ENCODE peak calls at places on chromosomes 6 and 20, in six cellular contexts. One of them, this sample, is unnamed.

GRCh38 chr6:127051571-127052260 is 66.8 kb upstream of the RSPO3 start:
- DNase-seq in A549: no peak
- DNase-seq in HEK293T: no peak
- DNase-seq in K562: no peak
- DNase-seq in IMR-90: peak; percentile 43
- DNase-seq in GM12878: no peak
- DNase-seq in this sample: no peak

GRCh38 chr6:132496519-132497180 is 16.3 kb downstream of the STX7 start:
- DNase-seq in A549: no peak
- DNase-seq in HEK293T: no peak
- DNase-seq in K562: no peak
- DNase-seq in IMR-90: no peak
- DNase-seq in GM12878: no peak
- DNase-seq in this sample: no peak

GRCh38 chr6:155402656-155403304 is 52.9 kb downstream of the NOX3 start:
- DNase-seq in A549: no peak
- DNase-seq in HEK293T: no peak
- DNase-seq in K562: no peak
- DNase-seq in IMR-90: no peak
- DNase-seq in GM12878: no peak
- DNase-seq in this sample: peak; percentile 86

GRCh38 chr20:48275325-48275724 is 490.0 kb upstream of the SULF2 start:
- DNase-seq in A549: no peak
- DNase-seq in HEK293T: no peak
- DNase-seq in K562: no peak
- DNase-seq in IMR-90: no peak
- DNase-seq in GM12878: no peak
- DNase-seq in this sample: no peak

GRCh38 chr6:154258064-154258757 is 98.4 kb downstream of the IPCEF1 start:
- DNase-seq in A549: no peak
- DNase-seq in HEK293T: no peak
- DNase-seq in K562: no peak
- DNase-seq in IMR-90: no peak
- DNase-seq in GM12878: no peak
- DNase-seq in this sample: no peak

GRCh38 chr20:2771631-2772080 is 28.8 kb downstream of the CPXM1 start:
- DNase-seq in A549: no peak
- DNase-seq in HEK293T: no peak
- DNase-seq in K562: no peak
- DNase-seq in IMR-90: peak; percentile 18
- DNase-seq in GM12878: no peak
- DNase-seq in this sample: peak; percentile 26

GRCh38 chr6:31770860-31771259 is 6.3 kb downstream of the VWA7 start:
- DNase-seq in A549: no peak
- DNase-seq in HEK293T: no peak
- DNase-seq in K562: no peak
- DNase-seq in IMR-90: no peak
- DNase-seq in GM12878: no peak
- DNase-seq in this sample: no peak

GRCh38 chr6:41780623-41781301 is at the start of gene PRICKLE4:
- DNase-seq in A549: peak; percentile 42
- DNase-seq in HEK293T: no peak
- DNase-seq in K562: peak; percentile 81
- DNase-seq in IMR-90: no peak
- DNase-seq in GM12878: no peak
- DNase-seq in this sample: no peak

GRCh38 chr6:94349227-94349626 is 929.9 kb upstream of the EPHA7 start:
- DNase-seq in A549: no peak
- DNase-seq in HEK293T: peak; percentile 15
- DNase-seq in K562: no peak
- DNase-seq in IMR-90: no peak
- DNase-seq in GM12878: no peak
- DNase-seq in this sample: no peak

GRCh38 chr20:63934271-63935068 is 21.7 kb downstream of the UCKL1 start:
- DNase-seq in A549: no peak
- DNase-seq in HEK293T: peak; percentile 56
- DNase-seq in K562: peak; percentile 36
- DNase-seq in IMR-90: no peak
- DNase-seq in GM12878: no peak
- DNase-seq in this sample: no peak

GRCh38 chr6:73521351-73522254 is 771 bp upstream of the EEF1A1 start:
- DNase-seq in A549: peak; percentile 47
- DNase-seq in HEK293T: peak; percentile 61
- DNase-seq in K562: peak; percentile 62
- DNase-seq in IMR-90: peak; percentile 91
- DNase-seq in GM12878: no peak
- DNase-seq in this sample: peak; percentile 69

GRCh38 chr6:132661906-132662305 is 2.9 kb upstream of the TAAR1 start:
- DNase-seq in A549: no peak
- DNase-seq in HEK293T: no peak
- DNase-seq in K562: no peak
- DNase-seq in IMR-90: no peak
- DNase-seq in GM12878: no peak
- DNase-seq in this sample: no peak

GRCh38 chr6:34601706-34602105 is 45.6 kb upstream of the SPDEF start:
- DNase-seq in A549: no peak
- DNase-seq in HEK293T: no peak
- DNase-seq in K562: no peak
- DNase-seq in IMR-90: no peak
- DNase-seq in GM12878: no peak
- DNase-seq in this sample: no peak

GRCh38 chr20:14304466-14304865 is 32.9 kb downstream of the FLRT3 start:
- DNase-seq in A549: no peak
- DNase-seq in HEK293T: no peak
- DNase-seq in K562: no peak
- DNase-seq in IMR-90: no peak
- DNase-seq in GM12878: no peak
- DNase-seq in this sample: no peak

GRCh38 chr6:90493332-90493731 is 93.5 kb downstream of the MAP3K7 start:
- DNase-seq in A549: no peak
- DNase-seq in HEK293T: no peak
- DNase-seq in K562: no peak
- DNase-seq in IMR-90: peak; percentile 54
- DNase-seq in GM12878: no peak
- DNase-seq in this sample: no peak

GRCh38 chr6:93418448-93419303 is 683 bp downstream of the EPHA7 start:
- DNase-seq in A549: peak; percentile 1
- DNase-seq in HEK293T: peak; percentile 33
- DNase-seq in K562: no peak
- DNase-seq in IMR-90: no peak
- DNase-seq in GM12878: no peak
- DNase-seq in this sample: no peak

GRCh38 chr6:80132942-80133517 is 26.6 kb downstream of the BCKDHB start:
- DNase-seq in A549: peak; percentile 3
- DNase-seq in HEK293T: peak; percentile 60
- DNase-seq in K562: peak; percentile 51
- DNase-seq in IMR-90: peak; percentile 72
- DNase-seq in GM12878: no peak
- DNase-seq in this sample: peak; percentile 27

GRCh38 chr20:54019585-54019984 is 50.8 kb downstream of the BCAS1 start:
- DNase-seq in A549: no peak
- DNase-seq in HEK293T: no peak
- DNase-seq in K562: no peak
- DNase-seq in IMR-90: no peak
- DNase-seq in GM12878: no peak
- DNase-seq in this sample: no peak
- TF ChIP-seq BHLHE40 in A549: no peak
- TF ChIP-seq BHLHE40 in HEK293T: no peak
- TF ChIP-seq BHLHE40 in K562: no peak
- TF ChIP-seq BHLHE40 in IMR-90: no peak
- TF ChIP-seq BHLHE40 in GM12878: no peak
- TF ChIP-seq BHLHE40 in this sample: no peak

DNA sequence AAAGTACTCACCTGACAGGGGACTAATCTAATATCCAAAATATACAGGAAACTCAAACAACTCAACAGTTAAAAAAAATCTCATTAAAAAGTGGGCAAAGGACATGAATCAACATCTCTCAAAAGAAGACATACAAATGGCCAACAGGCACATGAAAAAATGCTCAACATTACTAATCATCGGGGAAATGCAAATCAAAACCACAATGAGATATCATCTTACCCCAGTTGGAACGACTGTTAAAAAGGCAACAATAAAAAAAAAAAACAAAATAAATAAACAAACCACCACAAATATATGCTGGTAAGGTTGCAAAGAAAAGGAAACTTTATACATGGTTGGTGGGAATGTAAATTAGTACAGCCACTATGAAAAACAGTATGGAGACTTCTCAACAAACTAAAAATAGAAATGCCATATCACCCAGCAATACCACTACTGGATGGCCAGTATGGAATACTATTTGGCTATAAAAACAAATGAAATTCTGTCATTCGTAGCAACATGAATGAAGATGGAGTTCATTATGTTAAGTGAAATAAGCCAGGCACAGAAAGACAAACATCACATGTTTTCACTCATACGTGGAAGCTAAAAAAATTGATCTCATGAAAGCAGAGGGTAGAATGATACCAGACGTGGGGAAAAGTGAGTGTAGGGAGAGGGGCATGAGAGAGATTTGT is 6.6 kb downstream of the SIRPB2 start:
- DNase-seq in A549: no peak
- DNase-seq in HEK293T: no peak
- DNase-seq in K562: no peak
- DNase-seq in IMR-90: no peak
- DNase-seq in GM12878: no peak
- DNase-seq in this sample: no peak
- TF ChIP-seq BHLHE40 in A549: no peak
- TF ChIP-seq BHLHE40 in HEK293T: no peak
- TF ChIP-seq BHLHE40 in K562: no peak
- TF ChIP-seq BHLHE40 in IMR-90: no peak
- TF ChIP-seq BHLHE40 in GM12878: no peak
- TF ChIP-seq BHLHE40 in this sample: no peak

GRCh38 chr20:34558320-34559202 is at the start of gene MAP1LC3A:
- DNase-seq in A549: peak; percentile 91
- DNase-seq in HEK293T: no peak
- DNase-seq in K562: peak; percentile 68
- DNase-seq in IMR-90: peak; percentile 95
- DNase-seq in GM12878: no peak
- DNase-seq in this sample: no peak
- TF ChIP-seq BHLHE40 in A549: no peak
- TF ChIP-seq BHLHE40 in HEK293T: no peak
- TF ChIP-seq BHLHE40 in K562: no peak
- TF ChIP-seq BHLHE40 in IMR-90: no peak
- TF ChIP-seq BHLHE40 in GM12878: no peak
- TF ChIP-seq BHLHE40 in this sample: no peak

DNA sequence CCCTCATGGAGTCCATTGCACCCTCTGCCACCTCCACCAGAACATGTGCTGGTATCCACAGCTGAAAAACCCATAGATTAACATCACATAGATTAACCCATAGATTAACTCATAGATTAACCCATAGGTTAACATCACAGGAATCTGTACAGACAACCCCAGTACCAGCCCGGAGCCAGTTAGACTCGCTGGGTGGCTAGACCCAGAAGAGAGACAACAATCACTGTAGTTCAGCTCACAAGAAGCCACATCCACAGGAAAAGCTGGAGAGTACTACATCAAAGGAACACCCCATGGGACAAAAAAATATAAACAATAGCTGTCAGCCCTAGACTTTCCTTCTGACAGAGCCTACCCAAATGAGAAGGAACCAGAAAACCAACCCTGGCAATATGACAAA is 25.1 kb downstream of the SERPINB9 start:
- DNase-seq in A549: no peak
- DNase-seq in HEK293T: no peak
- DNase-seq in K562: no peak
- DNase-seq in IMR-90: no peak
- DNase-seq in GM12878: no peak
- DNase-seq in this sample: no peak
- TF ChIP-seq BHLHE40 in A549: no peak
- TF ChIP-seq BHLHE40 in HEK293T: no peak
- TF ChIP-seq BHLHE40 in K562: no peak
- TF ChIP-seq BHLHE40 in IMR-90: no peak
- TF ChIP-seq BHLHE40 in GM12878: no peak
- TF ChIP-seq BHLHE40 in this sample: no peak

GRCh38 chr20:10864076-10864672 is 190.4 kb upstream of the JAG1 start:
- DNase-seq in A549: no peak
- DNase-seq in HEK293T: no peak
- DNase-seq in K562: no peak
- DNase-seq in IMR-90: no peak
- DNase-seq in GM12878: no peak
- DNase-seq in this sample: no peak

GRCh38 chr20:10861619-10862018 is 187.8 kb upstream of the JAG1 start:
- DNase-seq in A549: peak; percentile 34
- DNase-seq in HEK293T: no peak
- DNase-seq in K562: no peak
- DNase-seq in IMR-90: no peak
- DNase-seq in GM12878: no peak
- DNase-seq in this sample: peak; percentile 59

GRCh38 chr20:10861086-10861485 is 187.3 kb upstream of the JAG1 start:
- DNase-seq in A549: no peak
- DNase-seq in HEK293T: no peak
- DNase-seq in K562: no peak
- DNase-seq in IMR-90: peak; percentile 83
- DNase-seq in GM12878: no peak
- DNase-seq in this sample: no peak

GRCh38 chr20:10868299-10868698 is 194.5 kb upstream of the JAG1 start:
- DNase-seq in A549: no peak
- DNase-seq in HEK293T: no peak
- DNase-seq in K562: no peak
- DNase-seq in IMR-90: no peak
- DNase-seq in GM12878: no peak
- DNase-seq in this sample: no peak

DNA sequence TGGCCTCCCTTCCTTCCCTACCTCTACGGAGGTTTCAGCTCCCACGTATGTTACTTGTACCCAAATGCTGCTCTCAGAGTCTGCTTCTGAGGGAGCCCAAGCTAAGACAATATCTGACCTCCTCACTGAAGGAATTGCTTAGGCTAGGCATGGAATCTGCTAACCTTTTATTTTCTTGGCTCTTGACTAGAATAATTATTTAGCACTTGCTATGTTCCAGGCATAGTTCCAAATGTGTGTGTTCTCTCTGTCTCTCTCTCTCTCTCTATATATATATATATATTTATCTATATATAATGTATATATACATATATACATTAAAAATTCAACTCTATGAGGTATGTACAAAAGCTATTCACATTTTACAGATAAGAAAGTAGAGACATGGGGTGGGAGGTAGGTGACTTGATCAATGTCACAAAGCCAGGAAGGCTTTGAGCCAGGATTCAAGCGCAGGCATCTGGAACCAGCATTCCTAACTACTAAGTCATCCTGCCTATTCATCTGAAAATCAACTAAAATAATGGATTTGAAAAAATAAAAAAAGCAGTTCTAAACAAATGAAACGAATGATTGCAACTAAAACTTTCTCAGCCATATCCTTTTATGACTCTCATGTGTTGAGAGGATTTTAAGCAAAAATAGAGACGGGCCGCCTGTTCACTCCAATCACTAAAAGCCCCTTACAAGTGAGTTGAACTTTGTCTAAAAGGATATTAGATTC is 189.7 kb upstream of the JAG1 start:
- DNase-seq in A549: no peak
- DNase-seq in HEK293T: no peak
- DNase-seq in K562: no peak
- DNase-seq in IMR-90: peak; percentile 90
- DNase-seq in GM12878: no peak
- DNase-seq in this sample: no peak
- TF ChIP-seq BHLHE40 in A549: no peak
- TF ChIP-seq BHLHE40 in HEK293T: no peak
- TF ChIP-seq BHLHE40 in K562: no peak
- TF ChIP-seq BHLHE40 in IMR-90: no peak
- TF ChIP-seq BHLHE40 in GM12878: no peak
- TF ChIP-seq BHLHE40 in this sample: no peak

This sample was measured in HepG2.